ENCODE peak calls at places on chromosomes 1 and 21, in ten cellular contexts. F is endothelial cell, X is WTC11, D is MCF 10A, L is prostate gland, G is GM12865, M is SK-N-SH, Y is MM.1S, R is BE2C, U is mammary epithelial cell. Q is an unnamed sample.

GRCh38 chr1:199463521-199464127 is 563.9 kb upstream of the NR5A2 start:
- DNase-seq in U (peak), Y (peak), M (peak), D (peak), R (peak), L (no peak), F (peak), G (peak), X (peak), Q (peak)

GRCh38 chr1:84755216-84755615 is 65.0 kb upstream of the SSX2IP start:
- DNase-seq in G (no peak), D (no peak), M (no peak), Y (no peak), X (no peak), R (no peak), L (no peak), F (no peak), U (no peak), Q (no peak)

GRCh38 chr21:35420658-35421057 is 371.6 kb upstream of the RUNX1 start:
- DNase-seq in R (no peak), M (no peak), U (no peak), G (no peak), D (no peak), X (no peak), Y (no peak), L (no peak), F (no peak), Q (no peak)

GRCh38 chr1:214584805-214585766 is 17.9 kb upstream of the CENPF start:
- DNase-seq in G (peak), L (no peak), X (no peak), U (peak), R (no peak), Y (peak), D (peak), F (no peak), M (no peak), Q (peak)

GRCh38 chr1:28359592-28360239 is 9.8 kb upstream of the PHACTR4 start:
- DNase-seq in L (peak), M (peak), Y (peak), R (peak), U (peak), D (peak), X (peak), F (peak), G (peak), Q (peak)

GRCh38 chr1:167148388-167148787 is 54.5 kb downstream of the STYXL2 start:
- DNase-seq in F (no peak), D (no peak), U (no peak), Y (no peak), G (no peak), M (no peak), L (no peak), R (no peak), X (no peak), Q (no peak)

GRCh38 chr1:174407705-174408104 is 40.1 kb upstream of the GPR52 start:
- DNase-seq in G (no peak), Y (no peak), X (no peak), R (no peak), L (no peak), M (no peak), U (no peak), D (no peak), F (no peak), Q (peak)

GRCh38 chr1:213481395-213481794 is 430.4 kb downstream of the RPS6KC1 start:
- DNase-seq in G (no peak), Y (no peak), M (no peak), F (no peak), U (no peak), L (no peak), D (no peak), X (no peak), R (no peak), Q (no peak)

GRCh38 chr21:14581902-14582457 is 35.9 kb upstream of the SAMSN1 start:
- DNase-seq in D (no peak), G (no peak), F (no peak), U (no peak), M (no peak), R (no peak), X (no peak), L (no peak), Y (no peak), Q (no peak)

GRCh38 chr1:171663854-171664550 is 11.5 kb upstream of the MYOC start:
- DNase-seq in U (no peak), R (no peak), G (no peak), L (no peak), Y (no peak), X (no peak), F (no peak), M (no peak), D (no peak), Q (no peak)

GRCh38 chr1:55684131-55684650 is 469.0 kb upstream of the USP24 start:
- DNase-seq in Y (no peak), X (no peak), G (no peak), D (no peak), U (no peak), L (no peak), R (no peak), M (no peak), F (no peak), Q (no peak)

GRCh38 chr1:164058192-164058591 is 500.8 kb upstream of the PBX1 start:
- DNase-seq in L (no peak), Y (no peak), G (no peak), M (no peak), F (no peak), D (no peak), X (no peak), R (no peak), U (no peak), Q (no peak)

GRCh38 chr1:247409869-247410544 is 6.0 kb upstream of the NLRP3 start:
- DNase-seq in X (no peak), D (no peak), Y (peak), G (peak), L (no peak), F (no peak), R (no peak), M (no peak), U (no peak), Q (no peak)

GRCh38 chr1:34858901-34859441 is 578 bp downstream of the SMIM12 start:
- DNase-seq in R (no peak), L (no peak), Y (peak), G (peak), M (no peak), X (no peak), U (no peak), F (peak), D (peak), Q (peak)

GRCh38 chr1:67020304-67020703 is 33.6 kb downstream of the SLC35D1 start:
- DNase-seq in G (no peak), D (peak), F (no peak), U (no peak), X (no peak), L (no peak), Y (no peak), M (no peak), R (no peak), Q (peak)

GRCh38 chr1:3050603-3051002 is 18.4 kb upstream of the PRDM16 start:
- DNase-seq in M (no peak), R (no peak), Y (no peak), D (no peak), X (no peak), F (no peak), L (no peak), U (no peak), G (no peak), Q (no peak)

GRCh38 chr1:47587891-47588582 is 150.2 kb downstream of the FOXD2 start:
- DNase-seq in R (peak), D (no peak), U (no peak), F (peak), G (no peak), X (no peak), M (no peak), L (no peak), Y (no peak), Q (no peak)

GRCh38 chr1:206970406-206970805 is at the start of gene FCAMR:
- DNase-seq in G (no peak), Y (no peak), L (no peak), D (no peak), U (no peak), M (no peak), X (no peak), R (no peak), F (no peak), Q (no peak)

GRCh38 chr1:228378453-228379164 is 28.0 kb downstream of the TRIM11 start:
- DNase-seq in R (peak), G (no peak), U (peak), Y (no peak), L (no peak), F (peak), X (peak), D (peak), M (peak), Q (peak)

GRCh38 chr21:26366781-26367180 is 196.2 kb upstream of the APP start:
- DNase-seq in F (no peak), L (no peak), G (no peak), U (peak), D (no peak), X (no peak), R (no peak), Y (no peak), M (no peak), Q (no peak)

GRCh38 chr1:26111530-26112406 is at the start of gene PDIK1L:
- DNase-seq in F (peak), L (peak), X (peak), D (peak), U (peak), M (peak), Y (peak), G (peak), R (peak), Q (peak)

GRCh38 chr1:41537788-41538351 is 53.4 kb upstream of the EDN2 start:
- DNase-seq in R (no peak), U (no peak), M (no peak), Y (no peak), F (no peak), L (no peak), X (no peak), D (peak), G (no peak), Q (peak)

GRCh38 chr1:76186617-76187016 is 112.1 kb downstream of the ST6GALNAC3 start:
- DNase-seq in G (no peak), F (no peak), M (no peak), D (no peak), U (no peak), X (no peak), R (no peak), Y (no peak), L (no peak), Q (no peak)

GRCh38 chr1:27003745-27004470 is 8.7 kb downstream of the TENT5B start:
- DNase-seq in D (no peak), L (no peak), U (no peak), R (no peak), G (no peak), Y (no peak), F (no peak), M (no peak), X (no peak), Q (no peak)

GRCh38 chr1:165152727-165153126 is 203.8 kb downstream of the LMX1A start:
- DNase-seq in X (peak), L (no peak), D (peak), R (no peak), G (no peak), U (no peak), M (peak), Y (no peak), F (peak), Q (no peak)

GRCh38 chr1:209674957-209675566 is at the start of gene G0S2:
- DNase-seq in M (peak), D (no peak), Y (no peak), F (peak), R (peak), X (peak), L (peak), G (no peak), U (no peak), Q (peak)

GRCh38 chr1:218330043-218330623 is 15.0 kb upstream of the TGFB2 start:
- DNase-seq in M (peak), D (peak), F (no peak), X (no peak), L (no peak), U (peak), Y (peak), R (no peak), G (peak), Q (peak)

GRCh38 chr1:17648457-17649145 is 106.5 kb upstream of the ACTL8 start:
- DNase-seq in D (no peak), Y (no peak), U (peak), R (no peak), G (no peak), F (no peak), X (no peak), L (no peak), M (no peak), Q (peak)

GRCh38 chr1:110195196-110195595 is 14.9 kb upstream of the KCNC4 start:
- DNase-seq in Y (no peak), X (no peak), U (no peak), R (no peak), M (no peak), D (no peak), L (no peak), F (no peak), G (no peak), Q (no peak)

GRCh38 chr1:46458846-46459245 is 30.8 kb upstream of the DMBX1 start:
- DNase-seq in U (no peak), Y (no peak), D (no peak), L (no peak), M (no peak), X (no peak), R (no peak), G (no peak), F (no peak), Q (no peak)

GRCh38 chr21:15140321-15141019 is 75.7 kb upstream of the NRIP1 start:
- DNase-seq in Y (no peak), F (no peak), M (no peak), L (no peak), R (no peak), U (no peak), X (no peak), D (no peak), G (no peak), Q (peak)

GRCh38 chr1:162987866-162988265 is 81.3 kb upstream of the RGS4 start:
- DNase-seq in X (no peak), F (no peak), G (no peak), U (peak), R (no peak), M (no peak), Y (no peak), L (no peak), D (peak), Q (no peak)

GRCh38 chr1:208264469-208265126 is 20.4 kb upstream of the PLXNA2 start:
- DNase-seq in D (no peak), X (no peak), U (no peak), R (no peak), L (no peak), Y (no peak), M (no peak), F (no peak), G (no peak), Q (no peak)

DNA sequence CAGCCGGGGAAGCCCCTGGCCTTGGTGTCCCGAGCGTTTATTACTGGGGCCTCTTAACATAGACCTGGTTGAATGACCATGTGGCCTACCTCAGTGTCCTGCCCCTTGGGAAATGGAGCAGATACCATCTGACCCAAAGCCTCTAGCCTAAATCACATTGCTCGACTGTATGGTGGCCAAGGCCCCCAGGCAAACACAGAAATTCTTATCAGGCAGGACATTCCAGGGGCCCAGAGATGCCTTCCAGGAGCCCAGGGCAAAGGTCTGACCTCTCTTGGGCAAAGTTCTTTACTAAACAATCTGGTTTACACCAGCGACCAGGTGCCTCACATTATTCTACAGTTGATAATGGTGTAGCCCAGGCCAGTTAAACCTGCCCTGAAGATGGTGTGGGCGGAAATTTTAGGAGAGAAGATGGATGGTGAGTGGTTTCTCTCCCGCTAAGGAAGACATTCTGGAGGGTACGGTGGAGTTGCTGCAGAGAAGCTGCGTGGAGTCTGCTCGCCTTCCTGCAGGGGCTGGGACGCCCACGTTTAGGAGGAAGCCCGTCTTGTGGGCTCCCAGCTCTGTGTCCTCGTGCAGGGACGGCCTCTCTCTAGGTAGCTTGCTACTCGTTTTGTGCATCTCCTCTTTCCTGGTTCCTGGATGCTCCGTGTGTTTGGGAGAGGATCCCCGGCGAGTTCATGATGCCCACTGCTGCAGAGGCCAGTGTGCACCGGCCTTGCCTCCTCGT is 21.2 kb downstream of the AJAP1 start:
- DNase-seq in L (no peak), G (no peak), U (no peak), F (no peak), X (no peak), D (no peak), R (no peak), Y (no peak), M (no peak), Q (no peak)
- TF ChIP-seq CTCF in L (no peak), G (no peak), U (no peak), F (no peak), X (no peak), D (no peak), R (no peak), Y (no peak), M (no peak), Q (no peak)

DNA sequence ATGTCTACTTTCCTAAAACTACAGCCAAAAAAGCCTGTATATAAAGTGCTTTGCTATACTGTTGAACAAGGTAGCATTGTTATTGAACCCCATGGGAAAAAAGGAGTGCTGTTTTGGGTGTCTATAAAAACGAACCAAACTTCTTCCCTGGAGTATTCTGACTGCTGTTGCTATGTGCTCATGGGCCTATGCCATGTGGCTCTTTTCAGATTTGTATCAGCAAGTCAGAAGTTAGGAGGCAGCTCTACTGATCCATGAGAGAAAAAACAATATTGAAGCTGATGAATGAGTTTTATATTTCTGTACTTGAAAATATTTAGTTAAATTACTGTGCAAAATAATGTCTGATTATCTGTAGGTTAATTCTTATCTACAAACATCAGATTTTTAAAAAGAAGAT is 66.5 kb downstream of the ADGRL2 start:
- DNase-seq in Y (no peak), X (no peak), F (no peak), R (peak), G (no peak), D (no peak), L (no peak), M (no peak), U (no peak), Q (no peak)
- TF ChIP-seq CTCF in Y (no peak), X (no peak), F (no peak), R (no peak), G (no peak), D (no peak), L (no peak), M (no peak), U (no peak), Q (no peak)

DNA sequence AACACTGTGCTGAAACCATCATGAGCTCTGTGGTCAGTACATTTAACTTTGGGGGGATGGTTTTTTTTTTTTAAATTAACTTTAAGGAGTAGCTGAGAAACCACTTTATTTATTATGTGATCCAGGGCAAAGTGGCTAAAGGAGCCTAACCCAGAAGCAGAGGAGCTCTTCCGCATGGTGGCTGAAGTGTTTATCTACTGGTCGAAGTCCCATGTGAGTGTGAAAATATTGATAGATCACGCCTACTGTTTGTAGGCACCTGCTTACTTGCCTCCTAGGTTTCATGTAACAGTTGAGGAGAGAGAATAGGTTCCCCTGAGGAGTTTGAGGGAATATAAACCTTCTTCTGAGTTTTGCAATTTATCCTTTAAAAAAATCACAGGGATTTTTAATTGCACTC is 181.4 kb downstream of the ZP4 start:
- DNase-seq in M (no peak), F (no peak), Y (no peak), G (no peak), X (no peak), D (no peak), U (no peak), R (no peak), L (no peak), Q (no peak)
- TF ChIP-seq CTCF in M (no peak), F (no peak), Y (no peak), G (no peak), X (no peak), D (no peak), U (no peak), R (no peak), L (no peak), Q (no peak)

GRCh38 chr1:173016409-173016808 is 34.3 kb downstream of the TNFSF18 start:
- DNase-seq in Y (no peak), M (no peak), F (no peak), X (no peak), U (no peak), R (no peak), D (no peak), L (no peak), G (no peak), Q (no peak)

GRCh38 chr1:173020138-173020742 is 30.5 kb downstream of the TNFSF18 start:
- DNase-seq in U (no peak), R (no peak), F (no peak), X (no peak), M (no peak), L (no peak), Y (peak), G (peak), D (no peak), Q (no peak)

GRCh38 chr1:173017792-173018191 is 32.9 kb downstream of the TNFSF18 start:
- DNase-seq in U (no peak), G (peak), R (no peak), X (no peak), D (no peak), F (no peak), L (no peak), Y (peak), M (no peak), Q (no peak)

GRCh38 chr1:173014145-173014544 is 36.6 kb downstream of the TNFSF18 start:
- DNase-seq in L (no peak), Y (no peak), X (no peak), G (no peak), R (no peak), M (no peak), D (no peak), F (no peak), U (no peak), Q (no peak)

GRCh38 chr1:173015629-173016028 is 35.1 kb downstream of the TNFSF18 start:
- DNase-seq in M (no peak), Y (no peak), D (no peak), X (no peak), G (no peak), R (no peak), F (no peak), L (no peak), U (no peak), Q (no peak)
- TF ChIP-seq CTCF in M (no peak), Y (no peak), D (no peak), X (no peak), G (no peak), R (no peak), F (no peak), L (no peak), U (no peak), Q (no peak)

GRCh38 chr1:182003025-182003725 is 58.3 kb downstream of the ZNF648 start:
- DNase-seq in M (peak), X (no peak), Y (no peak), U (no peak), F (no peak), R (no peak), D (no peak), G (no peak), L (no peak), Q (no peak)
- TF ChIP-seq CTCF in M (no peak), X (no peak), Y (no peak), U (no peak), F (no peak), R (no peak), D (no peak), G (no peak), L (no peak), Q (no peak)

DNA sequence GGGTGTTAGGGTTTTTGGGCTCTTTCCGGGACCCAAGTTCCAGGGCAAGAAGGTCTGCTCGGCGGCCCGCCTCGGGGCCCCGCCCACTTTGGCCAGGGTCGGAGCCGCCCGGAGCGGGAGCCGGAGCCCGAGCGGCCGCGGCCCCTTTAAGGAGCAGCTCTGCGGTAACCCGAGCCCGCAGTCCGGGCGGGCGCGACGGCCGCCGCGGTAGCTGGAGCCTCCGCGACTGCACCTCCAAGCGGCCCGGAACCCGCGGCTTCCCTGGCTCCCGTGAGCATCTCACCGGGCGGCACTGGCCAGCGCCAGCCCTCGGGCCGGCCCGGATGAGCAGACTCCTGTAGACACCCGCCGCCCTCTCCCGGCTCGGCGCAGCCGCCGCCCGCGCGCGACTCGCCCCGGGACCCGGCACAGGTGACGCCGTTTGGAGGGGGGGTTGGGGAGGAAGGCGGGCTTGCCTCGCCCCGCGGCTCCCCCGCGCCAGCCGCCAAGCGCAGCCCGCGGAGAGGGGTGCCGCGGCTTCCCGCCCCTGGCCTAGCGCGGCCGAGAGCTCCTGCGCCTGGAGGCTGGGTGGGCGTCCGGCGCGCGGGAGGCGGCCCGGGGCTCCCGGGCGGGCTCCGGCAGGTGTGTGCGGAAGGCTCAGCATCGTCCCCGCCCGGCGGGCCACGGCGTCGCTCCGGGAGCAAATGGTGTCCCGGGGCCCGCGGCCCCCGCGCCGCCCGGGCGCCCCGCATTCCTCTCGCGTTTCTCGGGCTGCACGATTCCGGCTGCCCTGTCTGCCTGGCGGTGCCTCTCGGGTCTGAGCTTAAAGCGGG is at the start of gene TLCD4:
- DNase-seq in D (peak), X (peak), Y (peak), F (peak), M (peak), G (peak), U (peak), R (peak), L (peak), Q (peak)
- TF ChIP-seq CTCF in D (no peak), X (no peak), Y (no peak), F (no peak), M (no peak), G (no peak), U (no peak), R (no peak), L (no peak), Q (no peak)